ENCODE peak calls at places on chromosomes 4 and X, in six cellular contexts. One of them, this sample, is unnamed.

GRCh38 chrX:138877746-138878145 is 166.2 kb upstream of the FGF13 start:
- DNase-seq in heart left ventricle: no peak
- DNase-seq in heart right ventricle: no peak
- DNase-seq in upper lobe of left lung: no peak
- DNase-seq in endodermal cell: no peak
- DNase-seq in A549: no peak
- DNase-seq in this sample: no peak

GRCh38 chr4:94126669-94127068 is 81.0 kb upstream of the SMARCAD1 start:
- DNase-seq in A549: peak
- DNase-seq in endodermal cell: no peak
- DNase-seq in upper lobe of left lung: no peak
- DNase-seq in heart left ventricle: no peak
- DNase-seq in heart right ventricle: no peak
- DNase-seq in this sample: no peak

GRCh38 chrX:12956704-12957541 is 18.0 kb upstream of the TMSB4X start:
- DNase-seq in heart left ventricle: no peak
- DNase-seq in upper lobe of left lung: no peak
- DNase-seq in endodermal cell: no peak
- DNase-seq in heart right ventricle: peak
- DNase-seq in A549: peak
- DNase-seq in this sample: no peak

GRCh38 chr4:7045961-7046921 is 3.1 kb downstream of the TADA2B start:
- DNase-seq in heart right ventricle: no peak
- DNase-seq in heart left ventricle: no peak
- DNase-seq in upper lobe of left lung: peak
- DNase-seq in A549: no peak
- DNase-seq in endodermal cell: peak
- DNase-seq in this sample: no peak

GRCh38 chr4:105135746-105136145 is 10.9 kb upstream of the TET2 start:
- DNase-seq in upper lobe of left lung: no peak
- DNase-seq in endodermal cell: no peak
- DNase-seq in A549: no peak
- DNase-seq in heart left ventricle: no peak
- DNase-seq in heart right ventricle: no peak
- DNase-seq in this sample: no peak

GRCh38 chrX:14903891-14904290 is 30.7 kb downstream of the MOSPD2 start:
- DNase-seq in upper lobe of left lung: no peak
- DNase-seq in heart left ventricle: no peak
- DNase-seq in A549: no peak
- DNase-seq in heart right ventricle: no peak
- DNase-seq in endodermal cell: no peak
- DNase-seq in this sample: no peak

GRCh38 chr4:153399358-153399757 is 54.9 kb downstream of the MND1 start:
- DNase-seq in heart left ventricle: no peak
- DNase-seq in endodermal cell: no peak
- DNase-seq in A549: no peak
- DNase-seq in heart right ventricle: no peak
- DNase-seq in upper lobe of left lung: no peak
- DNase-seq in this sample: no peak

GRCh38 chr4:176189891-176190795 is 5.2 kb downstream of the SPATA4 start:
- DNase-seq in heart left ventricle: no peak
- DNase-seq in heart right ventricle: no peak
- DNase-seq in A549: no peak
- DNase-seq in endodermal cell: no peak
- DNase-seq in upper lobe of left lung: no peak
- DNase-seq in this sample: no peak

GRCh38 chrX:110568396-110568795 is 209.7 kb downstream of the RTL9 start:
- DNase-seq in A549: no peak
- DNase-seq in heart left ventricle: no peak
- DNase-seq in heart right ventricle: no peak
- DNase-seq in endodermal cell: no peak
- DNase-seq in upper lobe of left lung: no peak
- DNase-seq in this sample: no peak

GRCh38 chr4:52028970-52029369 is 8.8 kb upstream of the LRRC66 start:
- DNase-seq in A549: peak
- DNase-seq in heart right ventricle: no peak
- DNase-seq in upper lobe of left lung: no peak
- DNase-seq in heart left ventricle: no peak
- DNase-seq in endodermal cell: no peak
- DNase-seq in this sample: no peak

GRCh38 chr4:6945052-6945409 is 35.4 kb downstream of the TBC1D14 start:
- DNase-seq in heart left ventricle: no peak
- DNase-seq in upper lobe of left lung: no peak
- DNase-seq in A549: no peak
- DNase-seq in heart right ventricle: no peak
- DNase-seq in endodermal cell: no peak
- DNase-seq in this sample: no peak

GRCh38 chrX:129833153-129834004 is 10.3 kb downstream of the ZDHHC9 start:
- DNase-seq in endodermal cell: no peak
- DNase-seq in A549: no peak
- DNase-seq in upper lobe of left lung: no peak
- DNase-seq in heart right ventricle: no peak
- DNase-seq in heart left ventricle: no peak
- DNase-seq in this sample: no peak

GRCh38 chrX:9055354-9055753 is 21.4 kb upstream of the FAM9B start:
- DNase-seq in heart left ventricle: no peak
- DNase-seq in upper lobe of left lung: no peak
- DNase-seq in endodermal cell: no peak
- DNase-seq in A549: no peak
- DNase-seq in heart right ventricle: no peak
- DNase-seq in this sample: no peak

GRCh38 chrX:134416106-134416505 is 43.9 kb upstream of the HPRT1 start:
- DNase-seq in upper lobe of left lung: no peak
- DNase-seq in endodermal cell: no peak
- DNase-seq in heart left ventricle: no peak
- DNase-seq in heart right ventricle: no peak
- DNase-seq in A549: no peak
- DNase-seq in this sample: no peak

GRCh38 chr4:80409798-80410197 is 74.3 kb downstream of the CFAP299 start:
- DNase-seq in upper lobe of left lung: no peak
- DNase-seq in A549: no peak
- DNase-seq in heart right ventricle: no peak
- DNase-seq in heart left ventricle: no peak
- DNase-seq in endodermal cell: no peak
- DNase-seq in this sample: no peak

GRCh38 chr4:48654015-48654664 is 125.9 kb downstream of the FRYL start:
- DNase-seq in endodermal cell: no peak
- DNase-seq in heart right ventricle: no peak
- DNase-seq in A549: no peak
- DNase-seq in heart left ventricle: no peak
- DNase-seq in upper lobe of left lung: no peak
- DNase-seq in this sample: no peak

GRCh38 chr4:185576918-185577591 is 41.7 kb upstream of the PDLIM3 start:
- DNase-seq in heart left ventricle: no peak
- DNase-seq in upper lobe of left lung: no peak
- DNase-seq in heart right ventricle: no peak
- DNase-seq in endodermal cell: no peak
- DNase-seq in A549: no peak
- DNase-seq in this sample: no peak

GRCh38 chr4:124945422-124945821 is 232.9 kb upstream of the ANKRD50 start:
- DNase-seq in heart right ventricle: no peak
- DNase-seq in heart left ventricle: no peak
- DNase-seq in endodermal cell: no peak
- DNase-seq in A549: no peak
- DNase-seq in upper lobe of left lung: no peak
- DNase-seq in this sample: no peak

GRCh38 chrX:129239371-129239770 is 283.9 kb downstream of the SMARCA1 start:
- DNase-seq in heart left ventricle: no peak
- DNase-seq in heart right ventricle: no peak
- DNase-seq in A549: peak
- DNase-seq in endodermal cell: no peak
- DNase-seq in upper lobe of left lung: no peak
- DNase-seq in this sample: no peak

GRCh38 chr4:36290641-36291040 is 9.2 kb downstream of the DTHD1 start:
- DNase-seq in upper lobe of left lung: no peak
- DNase-seq in heart right ventricle: no peak
- DNase-seq in endodermal cell: no peak
- DNase-seq in A549: no peak
- DNase-seq in heart left ventricle: no peak
- DNase-seq in this sample: no peak

GRCh38 chr4:126794363-126794762 is 838.4 kb upstream of the INTU start:
- DNase-seq in heart right ventricle: no peak
- DNase-seq in upper lobe of left lung: no peak
- DNase-seq in heart left ventricle: no peak
- DNase-seq in A549: peak
- DNase-seq in endodermal cell: no peak
- DNase-seq in this sample: no peak

GRCh38 chrX:13131511-13132137 is 87.2 kb upstream of the FAM9C start:
- DNase-seq in heart right ventricle: no peak
- DNase-seq in A549: no peak
- DNase-seq in heart left ventricle: no peak
- DNase-seq in endodermal cell: no peak
- DNase-seq in upper lobe of left lung: no peak
- DNase-seq in this sample: no peak

GRCh38 chr4:162681212-162681611 is 485.5 kb downstream of the NAF1 start:
- DNase-seq in A549: no peak
- DNase-seq in heart right ventricle: no peak
- DNase-seq in heart left ventricle: no peak
- DNase-seq in upper lobe of left lung: no peak
- DNase-seq in endodermal cell: no peak
- DNase-seq in this sample: no peak

GRCh38 chr4:15811703-15812325 is 33.7 kb downstream of the CD38 start:
- DNase-seq in heart right ventricle: no peak
- DNase-seq in endodermal cell: no peak
- DNase-seq in heart left ventricle: no peak
- DNase-seq in upper lobe of left lung: no peak
- DNase-seq in A549: no peak
- DNase-seq in this sample: no peak

GRCh38 chrX:39969099-39969825 is 128.5 kb downstream of the BCOR start:
- DNase-seq in heart left ventricle: peak
- DNase-seq in upper lobe of left lung: peak
- DNase-seq in heart right ventricle: peak
- DNase-seq in endodermal cell: peak
- DNase-seq in A549: no peak
- DNase-seq in this sample: no peak

GRCh38 chr4:166282081-166282770 is 409.2 kb downstream of the TLL1 start:
- DNase-seq in heart left ventricle: no peak
- DNase-seq in heart right ventricle: no peak
- DNase-seq in endodermal cell: no peak
- DNase-seq in upper lobe of left lung: no peak
- DNase-seq in A549: peak
- DNase-seq in this sample: no peak

GRCh38 chrX:42237956-42238355 is 314.6 kb upstream of the CASK start:
- DNase-seq in upper lobe of left lung: no peak
- DNase-seq in endodermal cell: no peak
- DNase-seq in heart left ventricle: no peak
- DNase-seq in heart right ventricle: no peak
- DNase-seq in A549: no peak
- DNase-seq in this sample: no peak

DNA sequence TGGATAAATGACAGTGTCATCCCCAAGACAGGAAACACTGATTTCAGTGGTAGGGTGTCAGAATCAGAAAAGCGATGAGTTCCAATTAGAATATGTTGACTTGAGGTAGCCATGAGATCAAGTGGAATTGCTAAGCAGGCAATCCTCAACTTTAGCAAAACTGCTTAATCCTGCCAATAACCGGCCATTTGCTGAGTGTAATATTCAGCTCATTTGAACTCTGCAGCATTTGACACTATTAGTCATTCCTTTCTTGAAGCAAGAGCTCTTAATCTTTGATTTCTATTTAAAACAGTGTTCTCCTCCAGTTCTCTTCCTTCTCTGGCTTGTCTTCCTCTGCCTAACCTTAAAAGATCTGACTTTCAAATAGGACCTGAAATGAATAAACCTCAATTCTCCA is 68.7 kb upstream of the DCLK2 start:
- DNase-seq in A549: no peak
- DNase-seq in heart right ventricle: no peak
- DNase-seq in endodermal cell: no peak
- DNase-seq in heart left ventricle: no peak
- DNase-seq in upper lobe of left lung: no peak
- DNase-seq in this sample: no peak
- H3K27ac ChIP-seq in A549: peak
- H3K27ac ChIP-seq in heart right ventricle: no peak
- H3K27ac ChIP-seq in endodermal cell: no peak
- H3K27ac ChIP-seq in heart left ventricle: no peak
- H3K27ac ChIP-seq in upper lobe of left lung: no peak
- H3K27ac ChIP-seq in this sample: no peak

GRCh38 chr4:53307819-53308773 is 57.8 kb downstream of the SCFD2 start:
- DNase-seq in heart right ventricle: no peak
- DNase-seq in upper lobe of left lung: no peak
- DNase-seq in A549: no peak
- DNase-seq in endodermal cell: no peak
- DNase-seq in heart left ventricle: no peak
- DNase-seq in this sample: no peak

GRCh38 chr4:53309321-53310020 is 56.4 kb downstream of the SCFD2 start:
- DNase-seq in endodermal cell: no peak
- DNase-seq in upper lobe of left lung: no peak
- DNase-seq in heart left ventricle: no peak
- DNase-seq in heart right ventricle: no peak
- DNase-seq in A549: no peak
- DNase-seq in this sample: no peak

GRCh38 chr4:53315300-53315699 is 50.6 kb downstream of the SCFD2 start:
- DNase-seq in A549: no peak
- DNase-seq in endodermal cell: peak
- DNase-seq in upper lobe of left lung: no peak
- DNase-seq in heart left ventricle: no peak
- DNase-seq in heart right ventricle: no peak
- DNase-seq in this sample: no peak

GRCh38 chr4:53314257-53314656 is 51.6 kb downstream of the SCFD2 start:
- DNase-seq in heart left ventricle: no peak
- DNase-seq in A549: no peak
- DNase-seq in endodermal cell: no peak
- DNase-seq in upper lobe of left lung: no peak
- DNase-seq in heart right ventricle: no peak
- DNase-seq in this sample: no peak

DNA sequence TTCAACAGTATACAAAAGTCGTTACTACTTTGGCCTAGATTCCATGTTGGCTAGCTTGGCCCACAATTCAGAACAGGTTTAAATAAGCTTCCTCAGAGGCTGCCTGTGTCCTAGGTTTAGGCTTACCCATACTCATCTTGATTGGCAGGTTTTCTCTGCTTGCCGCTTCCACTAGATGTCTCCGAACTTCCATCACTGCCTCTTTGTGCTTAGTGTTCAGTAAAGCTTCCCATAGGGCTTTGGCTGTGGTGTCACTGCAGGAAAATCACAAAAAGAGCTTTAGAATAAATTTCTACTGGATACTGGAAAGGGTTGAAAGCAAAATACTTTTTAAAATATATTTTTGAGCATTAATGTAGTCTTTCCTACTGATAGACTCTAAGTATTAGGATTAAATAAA is 52.4 kb downstream of the SCFD2 start:
- DNase-seq in endodermal cell: peak
- DNase-seq in heart right ventricle: no peak
- DNase-seq in upper lobe of left lung: no peak
- DNase-seq in A549: peak
- DNase-seq in heart left ventricle: no peak
- DNase-seq in this sample: no peak
- TF ChIP-seq CTCF in endodermal cell: peak
- TF ChIP-seq CTCF in heart right ventricle: peak
- TF ChIP-seq CTCF in upper lobe of left lung: no peak
- TF ChIP-seq CTCF in A549: peak
- TF ChIP-seq CTCF in heart left ventricle: no peak
- TF ChIP-seq CTCF in this sample: peak

GRCh38 chr4:1246111-1246881 is 2.6 kb downstream of the CTBP1 start:
- DNase-seq in endodermal cell: no peak
- DNase-seq in upper lobe of left lung: peak
- DNase-seq in heart right ventricle: no peak
- DNase-seq in heart left ventricle: peak
- DNase-seq in A549: no peak
- DNase-seq in this sample: peak
- H3K4me3 ChIP-seq in endodermal cell: peak
- H3K4me3 ChIP-seq in upper lobe of left lung: peak
- H3K4me3 ChIP-seq in heart right ventricle: peak
- H3K4me3 ChIP-seq in heart left ventricle: peak
- H3K4me3 ChIP-seq in A549: peak
- H3K4me3 ChIP-seq in this sample: peak

GRCh38 chr4:8158710-8159521 is at the start of gene ABLIM2:
- DNase-seq in upper lobe of left lung: peak
- DNase-seq in A549: peak
- DNase-seq in endodermal cell: peak
- DNase-seq in heart left ventricle: peak
- DNase-seq in heart right ventricle: peak
- DNase-seq in this sample: peak
- H3K27ac ChIP-seq in upper lobe of left lung: peak
- H3K27ac ChIP-seq in A549: peak
- H3K27ac ChIP-seq in endodermal cell: no peak
- H3K27ac ChIP-seq in heart left ventricle: peak
- H3K27ac ChIP-seq in heart right ventricle: peak
- H3K27ac ChIP-seq in this sample: peak

This sample was measured in left ventricle myocardium inferior.